ENCODE peak calls at places on chromosomes 5 and 9, in nine cellular contexts. One of them, this sample, is unnamed.

GRCh38 chr5:133382661-133383579 is 229.4 kb downstream of the FSTL4 start:
- ATAC-seq in lung: no peak
- ATAC-seq in naive thymus-derived CD8-positive, alpha-beta T cell: no peak
- ATAC-seq in Right ventricle myocardium superior: no peak
- ATAC-seq in activated CD8-positive, alpha-beta memory T cell treated with anti-CD3 and anti-CD28 coated beads, Interleukin-2, amount 10 ng/mL, durations not matched to agents 7 days and 5 days: no peak
- ATAC-seq in activated naive CD8-positive, alpha-beta T cell treated with anti-CD3 and anti-CD28 coated beads, Interleukin-2, amount 10 ng/mL, durations not matched to agents 7 days and 5 days: no peak
- ATAC-seq in left cardiac atrium: no peak
- ATAC-seq in HepG2: no peak
- ATAC-seq in A549: no peak
- ATAC-seq in this sample: no peak

GRCh38 chr5:142817961-142818431 is 47.8 kb downstream of the ARHGAP26 start:
- ATAC-seq in lung: no peak
- ATAC-seq in naive thymus-derived CD8-positive, alpha-beta T cell: no peak
- ATAC-seq in Right ventricle myocardium superior: peak
- ATAC-seq in activated CD8-positive, alpha-beta memory T cell treated with anti-CD3 and anti-CD28 coated beads, Interleukin-2, amount 10 ng/mL, durations not matched to agents 7 days and 5 days: no peak
- ATAC-seq in activated naive CD8-positive, alpha-beta T cell treated with anti-CD3 and anti-CD28 coated beads, Interleukin-2, amount 10 ng/mL, durations not matched to agents 7 days and 5 days: no peak
- ATAC-seq in left cardiac atrium: peak
- ATAC-seq in HepG2: no peak
- ATAC-seq in A549: no peak
- ATAC-seq in this sample: peak

GRCh38 chr5:1859099-1859498 is 23.6 kb downstream of the IRX4 start:
- ATAC-seq in lung: no peak
- ATAC-seq in naive thymus-derived CD8-positive, alpha-beta T cell: no peak
- ATAC-seq in Right ventricle myocardium superior: no peak
- ATAC-seq in activated CD8-positive, alpha-beta memory T cell treated with anti-CD3 and anti-CD28 coated beads, Interleukin-2, amount 10 ng/mL, durations not matched to agents 7 days and 5 days: no peak
- ATAC-seq in activated naive CD8-positive, alpha-beta T cell treated with anti-CD3 and anti-CD28 coated beads, Interleukin-2, amount 10 ng/mL, durations not matched to agents 7 days and 5 days: no peak
- ATAC-seq in left cardiac atrium: no peak
- ATAC-seq in HepG2: no peak
- ATAC-seq in A549: no peak
- ATAC-seq in this sample: no peak

GRCh38 chr5:72434781-72435437 is 72.3 kb downstream of the ZNF366 start:
- ATAC-seq in lung: no peak
- ATAC-seq in naive thymus-derived CD8-positive, alpha-beta T cell: no peak
- ATAC-seq in Right ventricle myocardium superior: peak
- ATAC-seq in activated CD8-positive, alpha-beta memory T cell treated with anti-CD3 and anti-CD28 coated beads, Interleukin-2, amount 10 ng/mL, durations not matched to agents 7 days and 5 days: no peak
- ATAC-seq in activated naive CD8-positive, alpha-beta T cell treated with anti-CD3 and anti-CD28 coated beads, Interleukin-2, amount 10 ng/mL, durations not matched to agents 7 days and 5 days: no peak
- ATAC-seq in left cardiac atrium: peak
- ATAC-seq in HepG2: no peak
- ATAC-seq in A549: no peak
- ATAC-seq in this sample: peak

GRCh38 chr5:166910995-166911394 is 1380.5 kb upstream of the WWC1 start:
- ATAC-seq in lung: no peak
- ATAC-seq in naive thymus-derived CD8-positive, alpha-beta T cell: no peak
- ATAC-seq in Right ventricle myocardium superior: no peak
- ATAC-seq in activated CD8-positive, alpha-beta memory T cell treated with anti-CD3 and anti-CD28 coated beads, Interleukin-2, amount 10 ng/mL, durations not matched to agents 7 days and 5 days: no peak
- ATAC-seq in activated naive CD8-positive, alpha-beta T cell treated with anti-CD3 and anti-CD28 coated beads, Interleukin-2, amount 10 ng/mL, durations not matched to agents 7 days and 5 days: no peak
- ATAC-seq in left cardiac atrium: no peak
- ATAC-seq in HepG2: no peak
- ATAC-seq in A549: no peak
- ATAC-seq in this sample: no peak

GRCh38 chr9:126373241-126373640 is 46.6 kb downstream of the MVB12B start:
- ATAC-seq in lung: peak
- ATAC-seq in naive thymus-derived CD8-positive, alpha-beta T cell: no peak
- ATAC-seq in Right ventricle myocardium superior: no peak
- ATAC-seq in activated CD8-positive, alpha-beta memory T cell treated with anti-CD3 and anti-CD28 coated beads, Interleukin-2, amount 10 ng/mL, durations not matched to agents 7 days and 5 days: no peak
- ATAC-seq in activated naive CD8-positive, alpha-beta T cell treated with anti-CD3 and anti-CD28 coated beads, Interleukin-2, amount 10 ng/mL, durations not matched to agents 7 days and 5 days: no peak
- ATAC-seq in left cardiac atrium: no peak
- ATAC-seq in HepG2: no peak
- ATAC-seq in A549: peak
- ATAC-seq in this sample: no peak

GRCh38 chr5:98783051-98783649 is 9.7 kb downstream of the RGMB start:
- ATAC-seq in lung: no peak
- ATAC-seq in naive thymus-derived CD8-positive, alpha-beta T cell: no peak
- ATAC-seq in Right ventricle myocardium superior: no peak
- ATAC-seq in activated CD8-positive, alpha-beta memory T cell treated with anti-CD3 and anti-CD28 coated beads, Interleukin-2, amount 10 ng/mL, durations not matched to agents 7 days and 5 days: no peak
- ATAC-seq in activated naive CD8-positive, alpha-beta T cell treated with anti-CD3 and anti-CD28 coated beads, Interleukin-2, amount 10 ng/mL, durations not matched to agents 7 days and 5 days: no peak
- ATAC-seq in left cardiac atrium: no peak
- ATAC-seq in HepG2: no peak
- ATAC-seq in A549: no peak
- ATAC-seq in this sample: no peak

GRCh38 chr5:37807015-37807414 is 32.8 kb downstream of the GDNF start:
- ATAC-seq in lung: no peak
- ATAC-seq in naive thymus-derived CD8-positive, alpha-beta T cell: no peak
- ATAC-seq in Right ventricle myocardium superior: no peak
- ATAC-seq in activated CD8-positive, alpha-beta memory T cell treated with anti-CD3 and anti-CD28 coated beads, Interleukin-2, amount 10 ng/mL, durations not matched to agents 7 days and 5 days: no peak
- ATAC-seq in activated naive CD8-positive, alpha-beta T cell treated with anti-CD3 and anti-CD28 coated beads, Interleukin-2, amount 10 ng/mL, durations not matched to agents 7 days and 5 days: no peak
- ATAC-seq in left cardiac atrium: no peak
- ATAC-seq in HepG2: no peak
- ATAC-seq in A549: no peak
- ATAC-seq in this sample: no peak